ENCODE peak calls at places on chromosomes 4 and X, in six cellular contexts. O is HFFc6, A is left lung, B is PC-9, Q is MM.1S, W is ascending aorta. U is an unnamed sample.

GRCh38 chrX:74449937-74450330 is 28.6 kb downstream of the SLC16A2 start:
- DNase-seq in O (peak), A (no peak), B (no peak), Q (no peak), W (no peak), U (no peak)

GRCh38 chr4:2837904-2838496 is 5.6 kb upstream of the ADD1 start:
- DNase-seq in O (peak), A (peak), B (no peak), Q (peak), W (no peak), U (no peak)

GRCh38 chr4:47831026-47831689 is 6.7 kb downstream of the CORIN start:
- DNase-seq in O (no peak), A (no peak), B (no peak), Q (no peak), W (no peak), U (no peak)

GRCh38 chr4:25229804-25230203 is 4.0 kb upstream of the PI4K2B start:
- DNase-seq in O (no peak), A (no peak), B (no peak), Q (no peak), W (no peak), U (no peak)

GRCh38 chrX:7294483-7294882 is 146.5 kb upstream of the PUDP start:
- DNase-seq in O (peak), A (no peak), B (no peak), Q (no peak), W (no peak), U (no peak)

GRCh38 chrX:47573334-47574095 is 8.7 kb upstream of the TIMP1 start:
- DNase-seq in O (no peak), A (no peak), B (no peak), Q (no peak), W (no peak), U (no peak)

GRCh38 chr4:181569553-181569952 is 673.6 kb upstream of the TENM3 start:
- DNase-seq in O (peak), A (no peak), B (no peak), Q (peak), W (no peak), U (no peak)

GRCh38 chr4:110172972-110173371 is 25.4 kb downstream of the ELOVL6 start:
- DNase-seq in O (no peak), A (no peak), B (no peak), Q (no peak), W (no peak), U (no peak)

GRCh38 chr4:11393551-11393950 is 35.1 kb downstream of the HS3ST1 start:
- DNase-seq in O (no peak), A (no peak), B (no peak), Q (no peak), W (no peak), U (no peak)

GRCh38 chr4:152273343-152273742 is 262.5 kb downstream of the FBXW7 start:
- DNase-seq in O (peak), A (no peak), B (no peak), Q (no peak), W (no peak), U (no peak)

GRCh38 chr4:78622253-78622979 is 70.8 kb downstream of the ANXA3 start:
- DNase-seq in O (peak), A (no peak), B (no peak), Q (no peak), W (no peak), U (no peak)

GRCh38 chr4:108256538-108256937 is 87.8 kb upstream of the LEF1 start:
- DNase-seq in O (no peak), A (peak), B (no peak), Q (no peak), W (no peak), U (no peak)

GRCh38 chr4:105840426-105841174 is 54.7 kb upstream of the NPNT start:
- DNase-seq in O (no peak), A (no peak), B (no peak), Q (no peak), W (no peak), U (no peak)

GRCh38 chrX:1749499-1749898 is 134.6 kb downstream of the ASMT start:
- DNase-seq in O (no peak), A (no peak), B (no peak), Q (no peak), W (no peak), U (no peak)
- TF ChIP-seq CTCF in O (peak), A (no peak), B (no peak), Q (no peak), W (no peak), U (no peak)

GRCh38 chrX:155889328-155889727 is 8.2 kb downstream of the VAMP7 start:
- DNase-seq in O (no peak), A (no peak), B (no peak), Q (no peak), W (no peak), U (no peak)
- TF ChIP-seq CTCF in O (no peak), A (no peak), B (no peak), Q (no peak), W (no peak), U (no peak)

DNA sequence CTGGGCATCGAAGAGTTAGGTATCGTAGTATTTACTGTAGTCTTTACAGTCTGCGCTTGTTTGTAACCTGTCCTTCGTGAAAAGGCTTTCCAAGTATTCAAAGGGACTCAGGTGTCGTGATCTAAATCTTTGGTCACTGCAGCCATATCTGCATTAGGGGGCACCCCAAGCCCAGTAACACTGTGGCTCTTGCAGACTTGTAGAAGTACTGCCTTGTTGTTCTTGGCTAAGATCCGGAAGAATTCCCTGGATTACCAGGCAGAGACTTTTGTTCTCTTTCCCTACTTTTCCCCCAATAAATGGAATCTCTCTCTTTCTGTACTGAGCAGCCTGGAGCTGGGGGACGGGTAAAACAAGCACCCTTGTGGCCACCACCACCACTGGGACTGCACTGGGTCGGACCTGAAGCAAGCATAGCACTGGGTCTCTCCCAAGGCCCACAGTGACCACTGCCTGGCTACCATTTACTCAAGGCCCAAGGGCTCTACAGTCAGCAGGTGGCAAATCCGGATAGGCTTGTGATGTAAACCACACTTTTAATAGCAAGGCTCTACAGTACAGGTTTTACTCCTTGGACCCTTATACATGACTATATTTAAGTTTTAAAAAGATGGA is 12.0 kb downstream of the CXorf58 start:
- DNase-seq in O (no peak), A (no peak), B (no peak), Q (no peak), W (no peak), U (peak)
- TF ChIP-seq CTCF in O (no peak), A (no peak), B (no peak), Q (no peak), W (no peak), U (no peak)

GRCh38 chr4:1759170-1759817 is 33.8 kb upstream of the FGFR3 start:
- DNase-seq in O (no peak), A (no peak), B (no peak), Q (no peak), W (no peak), U (no peak)

GRCh38 chr4:1758306-1759121 is 34.6 kb upstream of the FGFR3 start:
- DNase-seq in O (no peak), A (no peak), B (no peak), Q (no peak), W (no peak), U (no peak)

GRCh38 chr4:1756893-1757779 is 35.8 kb downstream of the TACC3 start:
- DNase-seq in O (no peak), A (no peak), B (no peak), Q (no peak), W (no peak), U (no peak)

GRCh38 chr4:1756079-1756478 is 34.8 kb downstream of the TACC3 start:
- DNase-seq in O (no peak), A (no peak), B (no peak), Q (no peak), W (no peak), U (no peak)

DNA sequence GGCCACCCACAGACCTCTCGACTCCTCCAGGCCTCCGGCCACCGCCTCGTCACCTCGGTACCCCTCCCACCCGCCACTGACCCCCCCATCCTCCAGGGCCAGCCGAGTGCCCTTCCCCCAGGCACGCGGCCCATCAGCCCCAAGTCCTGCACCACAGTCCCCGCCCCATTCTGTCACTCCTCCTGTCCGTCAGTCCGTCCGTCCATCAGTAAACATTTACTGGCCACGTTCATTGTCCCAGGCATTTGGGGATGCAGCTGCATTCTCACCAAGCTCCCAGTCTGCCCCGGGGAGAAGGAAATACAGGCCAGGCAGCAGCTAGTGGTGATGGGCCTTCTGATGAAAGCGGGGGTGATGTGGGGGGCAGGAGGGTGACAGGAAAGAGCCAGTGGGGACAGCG is 35.3 kb upstream of the FGFR3 start:
- DNase-seq in O (no peak), A (no peak), B (no peak), Q (no peak), W (no peak), U (no peak)
- TF ChIP-seq CTCF in O (no peak), A (no peak), B (no peak), Q (no peak), W (no peak), U (no peak)